ENCODE peak calls at places on chromosomes 12 and 14, in five cellular contexts. J, B, K, U and Q are unnamed samples.

GRCh38 chr12:67415473-67415872 is 146.3 kb downstream of the CAND1 start:
- DNase-seq in K (peak; percentile 64), U (peak; percentile 37), B (peak; percentile 5), J (peak; percentile 17), Q (peak; percentile 28)

GRCh38 chr12:89062996-89063395 is 289.3 kb downstream of the DUSP6 start:
- DNase-seq in K (no peak), J (no peak), B (no peak), U (no peak), Q (no peak)

GRCh38 chr14:99755629-99756603 is 37.3 kb upstream of the EML1 start:
- DNase-seq in U (no peak), K (no peak), B (no peak), J (peak; percentile 85), Q (no peak)

GRCh38 chr14:24093901-24094838 is at the start of gene PCK2:
- DNase-seq in B (peak; percentile 91), U (peak; percentile 86), K (peak; percentile 71), J (peak; percentile 81), Q (peak; percentile 94)

GRCh38 chr12:133080051-133080618 is 588 bp upstream of the ZNF140 start:
- DNase-seq in B (peak; percentile 98), J (peak; percentile 99), K (peak; percentile 100), U (peak; percentile 87), Q (peak; percentile 99)

GRCh38 chr12:54251667-54252284 is 28.1 kb downstream of the CBX5 start:
- DNase-seq in U (peak; percentile 49), J (no peak), K (peak; percentile 52), B (peak; percentile 22), Q (peak; percentile 56)

GRCh38 chr12:1808036-1808797 is 12.1 kb upstream of the LRTM2 start:
- DNase-seq in U (no peak), B (no peak), J (no peak), K (no peak), Q (no peak)

GRCh38 chr12:12403264-12404248 is 46.7 kb downstream of the BORCS5 start:
- DNase-seq in B (no peak), J (no peak), U (no peak), K (peak; percentile 59), Q (no peak)

GRCh38 chr14:71486274-71486673 is 446.0 kb upstream of the RGS6 start:
- DNase-seq in K (no peak), J (no peak), U (no peak), B (no peak), Q (no peak)

GRCh38 chr14:61196792-61197191 is 84.3 kb downstream of the TMEM30B start:
- DNase-seq in K (peak; percentile 14), J (no peak), B (no peak), U (no peak), Q (no peak)

GRCh38 chr12:92445253-92446081 is 257.3 kb upstream of the PLEKHG7 start:
- DNase-seq in K (no peak), J (no peak), U (no peak), B (no peak), Q (peak; percentile 96)

GRCh38 chr12:51077930-51078329 is 5.5 kb downstream of the CSRNP2 start:
- DNase-seq in B (no peak), K (no peak), J (peak; percentile 21), U (no peak), Q (no peak)